ENCODE peak calls at places on chromosomes 2 and 18, in six cellular contexts. F is fibroblast of lung, I is kidney, J is astrocyte, Q is HCT116, U is neural progenitor cell. H is an unnamed sample.

GRCh38 chr2:219160186-219161017 is at the start of gene NHEJ1:
- DNase-seq in F (peak), I (peak), J (peak), Q (peak), U (peak), H (peak)

GRCh38 chr18:74498712-74499629 is 2.8 kb downstream of the CNDP2 start:
- DNase-seq in F (peak), I (peak), J (peak), Q (no peak), U (no peak), H (peak)

GRCh38 chr18:36296591-36297418 is 708 bp upstream of the FHOD3 start:
- DNase-seq in F (peak), I (peak), J (peak), Q (peak), U (peak), H (peak)

GRCh38 chr2:8412082-8412481 is 269.8 kb upstream of the ID2 start:
- DNase-seq in F (peak), I (no peak), J (no peak), Q (no peak), U (no peak), H (peak)

GRCh38 chr2:85577386-85578242 is at the start of gene VAMP8:
- DNase-seq in F (no peak), I (peak), J (no peak), Q (peak), U (peak), H (peak)

GRCh38 chr2:97713296-97714083 is at the start of gene ZAP70:
- DNase-seq in F (no peak), I (peak), J (no peak), Q (no peak), U (no peak), H (no peak)

GRCh38 chr2:69779258-69779989 is 37.5 kb downstream of the ANXA4 start:
- DNase-seq in F (peak), I (no peak), J (peak), Q (peak), U (no peak), H (peak)

GRCh38 chr2:239151201-239152131 is 249.4 kb downstream of the HDAC4 start:
- DNase-seq in F (no peak), I (peak), J (no peak), Q (no peak), U (no peak), H (no peak)

GRCh38 chr2:212392544-212392943 is 146.1 kb downstream of the ERBB4 start:
- DNase-seq in F (no peak), I (no peak), J (no peak), Q (no peak), U (no peak), H (no peak)

GRCh38 chr2:67579207-67579606 is 182.1 kb downstream of the ETAA1 start:
- DNase-seq in F (peak), I (no peak), J (peak), Q (no peak), U (no peak), H (no peak)

GRCh38 chr2:150150137-150150536 is 337.3 kb downstream of the RND3 start:
- DNase-seq in F (no peak), I (no peak), J (no peak), Q (no peak), U (no peak), H (no peak)

GRCh38 chr2:214497489-214497888 is 86.6 kb downstream of the VWC2L start:
- DNase-seq in F (peak), I (no peak), J (peak), Q (no peak), U (no peak), H (no peak)

GRCh38 chr18:37450434-37451133 is 115.0 kb downstream of the CELF4 start:
- DNase-seq in F (peak), I (no peak), J (no peak), Q (no peak), U (peak), H (peak)

GRCh38 chr2:127048969-127049897 is 57.7 kb downstream of the BIN1 start:
- DNase-seq in F (no peak), I (peak), J (no peak), Q (no peak), U (no peak), H (peak)

GRCh38 chr2:205758051-205758450 is 75.8 kb downstream of the NRP2 start:
- DNase-seq in F (peak), I (no peak), J (peak), Q (no peak), U (no peak), H (no peak)

GRCh38 chr2:184890311-184890710 is 292.0 kb downstream of the ZNF804A start:
- DNase-seq in F (peak), I (no peak), J (no peak), Q (no peak), U (no peak), H (no peak)

GRCh38 chr18:23703057-23703986 is 14.1 kb downstream of the LAMA3 start:
- DNase-seq in F (peak), I (no peak), J (peak), Q (peak), U (peak), H (peak)

GRCh38 chr2:171592026-171592555 is 69.8 kb downstream of the CYBRD1 start:
- DNase-seq in F (no peak), I (no peak), J (no peak), Q (no peak), U (no peak), H (no peak)

GRCh38 chr2:100071350-100072043 is 70.9 kb downstream of the AFF3 start:
- DNase-seq in F (no peak), I (no peak), J (no peak), Q (no peak), U (no peak), H (no peak)

GRCh38 chr2:30180230-30180629 is 33.4 kb downstream of the YPEL5 start:
- DNase-seq in F (no peak), I (no peak), J (no peak), Q (no peak), U (no peak), H (no peak)

GRCh38 chr18:45634454-45634853 is 19.2 kb downstream of the SLC14A2 start:
- DNase-seq in F (no peak), I (no peak), J (no peak), Q (no peak), U (no peak), H (no peak)

GRCh38 chr2:186486651-186487647 is 889 bp downstream of the ZC3H15 start:
- DNase-seq in F (peak), I (no peak), J (peak), Q (no peak), U (peak), H (no peak)

GRCh38 chr18:78837766-78838165 is 141.9 kb upstream of the SALL3 start:
- DNase-seq in F (no peak), I (no peak), J (no peak), Q (no peak), U (no peak), H (no peak)

GRCh38 chr18:23337599-23338444 is 115.3 kb upstream of the RIOK3 start:
- DNase-seq in F (peak), I (no peak), J (peak), Q (peak), U (peak), H (no peak)

GRCh38 chr18:11667578-11667977 is 21.5 kb upstream of the GNAL start:
- DNase-seq in F (no peak), I (no peak), J (no peak), Q (no peak), U (no peak), H (no peak)

GRCh38 chr18:50268022-50268747 is 1.9 kb upstream of the CFAP53 start:
- DNase-seq in F (peak), I (peak), J (peak), Q (no peak), U (peak), H (peak)

GRCh38 chr2:3193423-3194330 is 183.9 kb downstream of the EIPR1 start:
- DNase-seq in F (no peak), I (no peak), J (no peak), Q (no peak), U (no peak), H (no peak)

GRCh38 chr2:53314718-53315117 is 452.9 kb upstream of the CHAC2 start:
- DNase-seq in F (peak), I (no peak), J (no peak), Q (no peak), U (no peak), H (no peak)

GRCh38 chr18:9719421-9719981 is 11.4 kb downstream of the RAB31 start:
- DNase-seq in F (peak), I (peak), J (peak), Q (peak), U (no peak), H (no peak)

GRCh38 chr18:7485616-7486015 is 81.5 kb upstream of the PTPRM start:
- DNase-seq in F (no peak), I (no peak), J (no peak), Q (no peak), U (no peak), H (no peak)

GRCh38 chr2:149924028-149924427 is 336.5 kb upstream of the MMADHC start:
- DNase-seq in F (peak), I (no peak), J (peak), Q (no peak), U (no peak), H (no peak)

GRCh38 chr2:190365499-190366204 is 22.3 kb downstream of the INPP1 start:
- DNase-seq in F (no peak), I (no peak), J (no peak), Q (no peak), U (no peak), H (no peak)

GRCh38 chr2:575728-576237 is 101.4 kb downstream of the TMEM18 start:
- DNase-seq in F (no peak), I (no peak), J (no peak), Q (no peak), U (no peak), H (no peak)

GRCh38 chr2:172484706-172485105 is 57.3 kb downstream of the ITGA6 start:
- DNase-seq in F (no peak), I (no peak), J (no peak), Q (no peak), U (no peak), H (no peak)

DNA sequence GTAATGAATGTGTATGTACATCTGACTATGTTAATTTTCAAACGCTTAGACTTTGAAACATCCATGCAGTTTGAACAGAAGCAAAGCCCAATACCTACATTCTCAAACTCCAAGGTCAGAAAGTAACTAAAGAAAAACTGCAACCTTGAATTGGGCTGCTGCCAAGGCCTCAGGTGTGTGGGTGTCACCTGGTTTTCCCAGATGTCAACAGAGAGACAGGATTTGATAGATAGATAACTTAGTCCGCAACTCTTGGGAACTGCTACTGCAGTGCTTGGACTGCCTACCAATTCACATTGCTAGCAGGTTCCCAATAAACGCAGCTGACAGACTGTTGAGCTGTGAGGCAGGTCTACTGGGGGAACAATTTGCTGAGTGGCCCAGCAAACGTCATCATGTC is 78.7 kb upstream of the PAPOLG start:
- DNase-seq in F (no peak), I (no peak), J (no peak), Q (no peak), U (no peak), H (no peak)
- H3K9ac ChIP-seq in F (no peak), I (no peak), J (no peak), Q (no peak), U (no peak), H (no peak)

GRCh38 chr2:19416784-19417684 is 58.6 kb upstream of the OSR1 start:
- DNase-seq in F (no peak), I (no peak), J (no peak), Q (no peak), U (no peak), H (no peak)
- TF ChIP-seq CTCF in F (no peak), I (no peak), J (no peak), Q (peak), U (peak), H (no peak)

GRCh38 chr2:79259959-79260358 is 100.4 kb upstream of the REG3A start:
- DNase-seq in F (peak), I (no peak), J (no peak), Q (no peak), U (no peak), H (no peak)
- H3K4me3 ChIP-seq in F (no peak), I (no peak), J (no peak), Q (no peak), U (no peak), H (no peak)

GRCh38 chr2:174778479-174778962 is 14.2 kb upstream of the CHRNA1 start:
- DNase-seq in F (peak), I (peak), J (peak), Q (no peak), U (no peak), H (peak)
- H3K9ac ChIP-seq in F (peak), I (no peak), J (peak), Q (no peak), U (no peak), H (no peak)

GRCh38 chr18:60570172-60570571 is 197.6 kb upstream of the MC4R start:
- DNase-seq in F (no peak), I (no peak), J (no peak), Q (no peak), U (no peak), H (no peak)
- TF ChIP-seq CTCF in F (no peak), I (no peak), J (no peak), Q (no peak), U (no peak), H (no peak)

DNA sequence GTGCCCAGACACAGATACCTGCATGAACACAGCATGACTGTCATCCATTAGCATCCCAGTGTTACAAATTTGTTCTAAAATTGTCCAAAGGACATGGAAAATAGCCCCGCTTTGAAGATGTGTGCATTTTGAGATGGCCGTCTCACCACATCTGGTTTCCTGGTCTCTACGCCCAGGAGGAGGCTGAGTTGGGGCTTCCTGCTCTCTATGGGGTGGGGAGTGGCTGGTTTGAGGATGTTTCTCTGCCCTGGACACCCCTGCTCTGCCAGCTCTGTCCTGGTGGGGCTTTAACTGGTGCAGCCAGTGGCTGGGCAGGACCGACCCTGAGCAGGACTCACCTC is 74.6 kb upstream of the SMAD7 start:
- DNase-seq in F (no peak), I (no peak), J (no peak), Q (no peak), U (no peak), H (peak)
- H3K4me3 ChIP-seq in F (no peak), I (no peak), J (no peak), Q (no peak), U (no peak), H (no peak)